ENCODE peak calls at places on chromosomes 4 and X, in five cellular contexts. Z is K562, F is HepG2, Q is H1, I is GM12878. H is an unnamed sample.

GRCh38 chrX:10679387-10679786 is 59.0 kb upstream of the MID1 start:
- DNase-seq in Z (no peak), I (no peak), Q (no peak), F (no peak), H (no peak)

GRCh38 chrX:121161501-121161933 is 114.1 kb downstream of the GLUD2 start:
- DNase-seq in I (peak; percentile 9), Z (peak; percentile 69), F (no peak), Q (no peak), H (peak; percentile 0)

GRCh38 chr4:74005528-74005927 is 7.1 kb upstream of the CXCL5 start:
- DNase-seq in I (no peak), Q (no peak), Z (no peak), F (peak; percentile 92), H (no peak)

GRCh38 chrX:12379666-12380065 is 241.4 kb downstream of the FRMPD4 start:
- DNase-seq in I (no peak), F (no peak), Z (no peak), Q (no peak), H (no peak)

GRCh38 chrX:149611619-149612018 is 16.5 kb upstream of the HSFX2 start:
- DNase-seq in Z (no peak), F (no peak), I (no peak), Q (no peak), H (no peak)

GRCh38 chr4:13888112-13888511 is 260.6 kb upstream of the BOD1L1 start:
- DNase-seq in I (no peak), F (no peak), Z (no peak), Q (no peak), H (no peak)

GRCh38 chrX:14963447-14964236 is 90.4 kb downstream of the MOSPD2 start:
- DNase-seq in Z (no peak), Q (no peak), I (no peak), F (no peak), H (no peak)

GRCh38 chr4:3524920-3525319 is 7.3 kb downstream of the LRPAP1 start:
- DNase-seq in Q (no peak), F (no peak), I (no peak), Z (no peak), H (no peak)

GRCh38 chr4:97330915-97331314 is 812.4 kb downstream of the STPG2 start:
- DNase-seq in Q (no peak), F (no peak), I (no peak), Z (no peak), H (no peak)

GRCh38 chrX:71492086-71493065 is 40.5 kb upstream of the OGT start:
- DNase-seq in Z (no peak), Q (no peak), I (no peak), F (no peak), H (peak; percentile 39)

GRCh38 chr4:5575941-5576340 is 132.4 kb downstream of the EVC2 start:
- DNase-seq in I (no peak), F (no peak), Q (no peak), Z (no peak), H (no peak)

GRCh38 chrX:153643431-153644351 is 3.3 kb upstream of the DUSP9 start:
- DNase-seq in I (no peak), Z (peak; percentile 78), Q (no peak), F (no peak), H (peak; percentile 22)

GRCh38 chr4:24686866-24687672 is 102.7 kb upstream of the DHX15 start:
- DNase-seq in F (peak; percentile 17), I (no peak), Q (no peak), Z (peak; percentile 65), H (peak; percentile 78)

GRCh38 chr4:167114416-167114971 is 119.8 kb downstream of the SPOCK3 start:
- DNase-seq in Q (no peak), F (no peak), I (peak; percentile 8), Z (no peak), H (no peak)

GRCh38 chr4:156939151-156939550 is 32.4 kb downstream of the PDGFC start:
- DNase-seq in Q (no peak), F (no peak), Z (no peak), I (no peak), H (no peak)

GRCh38 chr4:181760560-181760959 is 482.6 kb upstream of the TENM3 start:
- DNase-seq in I (no peak), Q (no peak), F (no peak), Z (no peak), H (no peak)

GRCh38 chr4:24192018-24192641 is 302.3 kb upstream of the PPARGC1A start:
- DNase-seq in F (no peak), I (no peak), Q (no peak), Z (no peak), H (no peak)

GRCh38 chr4:8702516-8703400 is 110.2 kb downstream of the CPZ start:
- DNase-seq in Z (no peak), F (no peak), Q (no peak), I (no peak), H (no peak)

GRCh38 chrX:147351644-147352043 is 537.1 kb upstream of the CXorf51A start:
- DNase-seq in Q (no peak), Z (no peak), F (no peak), I (no peak), H (no peak)
- TF ChIP-seq CTCF in Q (no peak), Z (no peak), F (no peak), I (no peak), H (no peak)

DNA sequence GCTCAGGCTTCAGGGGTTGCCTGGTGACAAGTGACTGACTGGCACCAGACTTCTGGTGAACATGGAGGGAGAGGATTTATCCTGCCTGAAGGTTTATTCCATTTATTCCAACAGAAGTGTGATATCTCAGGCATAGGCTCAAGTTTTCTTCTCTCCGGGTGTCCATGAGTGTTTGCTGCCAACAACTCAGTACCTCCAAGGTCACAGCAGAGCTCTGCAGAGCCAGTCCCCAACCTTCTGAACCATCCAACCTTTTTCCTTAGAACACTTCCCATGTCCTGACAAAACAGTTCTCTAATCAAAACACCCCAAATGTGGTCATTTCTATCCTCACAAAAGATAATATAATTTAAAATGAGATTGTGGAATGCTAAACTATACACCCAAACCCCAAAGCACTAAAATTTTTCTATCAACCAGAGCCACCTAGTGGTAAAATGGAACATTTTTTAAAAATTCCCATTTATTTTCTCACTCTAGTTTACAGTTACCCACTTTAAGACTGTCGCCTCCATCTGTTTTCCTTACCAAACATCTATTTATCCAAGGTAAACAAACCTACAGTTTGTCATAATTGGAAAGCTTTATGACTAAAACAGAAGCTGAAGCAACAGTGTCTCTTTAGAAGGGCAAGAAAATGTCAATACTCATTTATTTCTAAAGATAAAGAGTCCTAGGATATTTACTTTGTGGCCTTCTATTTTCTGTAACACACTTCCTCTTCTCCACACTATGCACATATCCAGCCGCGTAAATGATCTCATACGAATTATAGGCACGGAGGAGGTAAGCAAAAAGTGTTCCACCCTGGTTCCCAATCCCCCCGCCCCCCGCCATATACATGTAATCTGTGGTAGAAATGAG is 39.5 kb downstream of the TMEM154 start:
- DNase-seq in Z (peak; percentile 48), I (no peak), F (no peak), Q (no peak), H (peak; percentile 57)
- TF ChIP-seq CREB1 in Z (no peak), I (no peak), F (no peak), Q (no peak), H (no peak)

GRCh38 chr4:102174800-102175199 is 170.5 kb downstream of the SLC39A8 start:
- DNase-seq in F (no peak), I (no peak), Q (no peak), Z (no peak), H (no peak)

GRCh38 chr4:102180080-102180479 is 165.2 kb downstream of the SLC39A8 start:
- DNase-seq in Q (no peak), Z (no peak), F (no peak), I (no peak), H (no peak)
- H3K4me1 ChIP-seq in Q (no peaks in the 10 kb centered on the region), Z (no peaks in the 10 kb centered on the region), F (no peaks in the 10 kb centered on the region), I (no peaks in the 10 kb centered on the region), H (no peaks in the 10 kb centered on the region)

GRCh38 chrX:131778269-131779218 is 234.7 kb downstream of the OR13H1 start:
- DNase-seq in I (peak; percentile 82), Q (no peak), Z (no peak), F (no peak), H (no peak)

GRCh38 chrX:131783555-131784338 is 239.4 kb upstream of the STK26 start:
- DNase-seq in I (peak; percentile 90), Z (no peak), F (no peak), Q (no peak), H (no peak)

GRCh38 chrX:131779313-131779712 is 235.4 kb downstream of the OR13H1 start:
- DNase-seq in Q (no peak), F (no peak), Z (no peak), I (no peak), H (no peak)
- TF ChIP-seq CTCF in Q (no peak), F (no peak), Z (no peak), I (no peak), H (no peak)